ENCODE peak calls at places on chromosomes 4 and X, in nine cellular contexts. O is NCI-H1694, I is HEK293T, E is tibial artery, V is ascending aorta, A is EH, C is sciatic nerve, L is endothelial cell, Z is nucleus accumbens. B is an unnamed sample.

GRCh38 chr4:30719363-30720020 is 677 bp upstream of the PCDH7 start:
- DNase-seq in O (peak), Z (peak), I (peak), V (no peak), E (peak), L (peak), C (peak), A (peak), B (no peak)

GRCh38 chr4:96354036-96354712 is 514.3 kb downstream of the PDHA2 start:
- DNase-seq in L (no peak), O (no peak), C (no peak), V (no peak), Z (no peak), I (no peak), A (no peak), E (no peak), B (no peak)

GRCh38 chrX:30657542-30658238 is 4.5 kb downstream of the GK start:
- DNase-seq in I (no peak), Z (no peak), E (no peak), V (no peak), A (peak), C (no peak), O (no peak), L (no peak), B (no peak)

GRCh38 chr4:172666711-172667368 is 501.8 kb upstream of the GALNT7 start:
- DNase-seq in I (peak), E (no peak), V (no peak), O (no peak), C (no peak), A (no peak), Z (no peak), L (no peak), B (no peak)

GRCh38 chr4:99572527-99573240 is 1.9 kb upstream of the MTTP start:
- DNase-seq in L (no peak), A (peak), I (no peak), Z (no peak), C (no peak), O (no peak), E (no peak), V (no peak), B (no peak)

GRCh38 chrX:65600106-65600505 is 65.5 kb upstream of the LAS1L start:
- DNase-seq in V (no peak), O (no peak), E (no peak), A (no peak), Z (no peak), C (no peak), I (no peak), L (no peak), B (no peak)

GRCh38 chrX:153769865-153770605 is 6.0 kb downstream of the PLXNB3 start:
- DNase-seq in A (no peak), E (no peak), Z (no peak), I (no peak), V (no peak), O (no peak), C (peak), L (no peak), B (no peak)

GRCh38 chr4:184420402-184420801 is 53.9 kb downstream of the IRF2 start:
- DNase-seq in E (no peak), Z (no peak), C (no peak), O (no peak), L (no peak), A (no peak), V (no peak), I (no peak), B (no peak)

GRCh38 chr4:37635155-37635554 is 51.0 kb downstream of the RELL1 start:
- DNase-seq in L (no peak), V (no peak), A (no peak), I (no peak), C (no peak), Z (no peak), O (no peak), E (no peak), B (no peak)

GRCh38 chr4:22744478-22745062 is 51.8 kb downstream of the GBA3 start:
- DNase-seq in L (no peak), A (no peak), E (no peak), C (no peak), V (no peak), I (no peak), O (no peak), Z (no peak), B (no peak)

GRCh38 chrX:19672211-19672814 is 157.0 kb upstream of the MAP3K15 start:
- DNase-seq in V (no peak), Z (no peak), O (no peak), I (no peak), L (no peak), A (no peak), E (no peak), C (no peak), B (no peak)

GRCh38 chr4:109027016-109027500 is 264.2 kb upstream of the ETNPPL start:
- DNase-seq in C (no peak), O (no peak), E (no peak), A (no peak), L (no peak), Z (no peak), I (peak), V (no peak), B (no peak)

GRCh38 chrX:11629593-11630211 is 36.0 kb downstream of the ARHGAP6 start:
- DNase-seq in A (peak), C (no peak), V (peak), I (no peak), Z (no peak), O (no peak), E (peak), L (no peak), B (no peak)

GRCh38 chrX:72238183-72238582 is 644 bp downstream of the ERCC6L start:
- DNase-seq in O (no peak), L (no peak), Z (no peak), C (no peak), E (no peak), V (no peak), I (no peak), A (no peak), B (no peak)

GRCh38 chr4:151933122-151933827 is 172.5 kb upstream of the GATB start:
- DNase-seq in I (no peak), L (no peak), C (no peak), Z (no peak), O (no peak), V (no peak), A (peak), E (no peak), B (no peak)

GRCh38 chr4:41212221-41213203 is 1.8 kb downstream of the APBB2 start:
- DNase-seq in V (no peak), O (no peak), I (peak), C (peak), Z (peak), L (peak), A (peak), E (no peak), B (no peak)

GRCh38 chrX:38175140-38175539 is 45.5 kb downstream of the SRPX start:
- DNase-seq in O (peak), Z (no peak), A (peak), V (no peak), L (peak), C (no peak), E (no peak), I (peak), B (no peak)

B was measured in omental fat pad.